ENCODE peak calls at places on chromosomes 4 and X, in seven cellular contexts. W, E, U, H, Z, J and G are unnamed samples.

GRCh38 chr4:54513231-54513630 is 144.5 kb upstream of the KIT start:
- DNase-seq in W (peak), E (no peak), U (peak), H (no peak), Z (no peak), J (no peak), G (no peak)

GRCh38 chr4:127772769-127773671 is 9.1 kb upstream of the HSPA4L start:
- DNase-seq in W (no peak), E (no peak), U (no peak), H (no peak), Z (no peak), J (no peak), G (no peak)

GRCh38 chr4:121358473-121358872 is 22.3 kb downstream of the QRFPR start:
- DNase-seq in W (peak), E (no peak), U (peak), H (no peak), Z (no peak), J (no peak), G (peak)

GRCh38 chr4:84224522-84224921 is 274.6 kb downstream of the NKX6-1 start:
- DNase-seq in W (no peak), E (no peak), U (no peak), H (no peak), Z (no peak), J (no peak), G (no peak)

GRCh38 chr4:19987746-19988145 is 264.0 kb upstream of the SLIT2 start:
- DNase-seq in W (peak), E (no peak), U (no peak), H (no peak), Z (no peak), J (no peak), G (no peak)

GRCh38 chr4:108166441-108167315 is 2.1 kb downstream of the LEF1 start:
- DNase-seq in W (peak), E (peak), U (no peak), H (peak), Z (peak), J (no peak), G (no peak)

GRCh38 chrX:51837926-51838325 is 55.5 kb upstream of the MAGED1 start:
- DNase-seq in W (peak), E (no peak), U (peak), H (no peak), Z (no peak), J (no peak), G (peak)

GRCh38 chrX:136868283-136869055 is 12.1 kb downstream of the RBMX start:
- DNase-seq in W (no peak), E (no peak), U (no peak), H (no peak), Z (no peak), J (no peak), G (no peak)

GRCh38 chr4:146333187-146333894 is 119.0 kb downstream of the REELD1 start:
- DNase-seq in W (peak), E (no peak), U (peak), H (no peak), Z (peak), J (no peak), G (peak)

GRCh38 chr4:25446611-25447010 is 69.5 kb downstream of the ANAPC4 start:
- DNase-seq in W (no peak), E (no peak), U (no peak), H (no peak), Z (no peak), J (no peak), G (no peak)

GRCh38 chrX:57172544-57172943 is 35.3 kb upstream of the SPIN2A start:
- DNase-seq in W (no peak), E (no peak), U (no peak), H (no peak), Z (no peak), J (no peak), G (no peak)